ENCODE peak calls at places on chromosomes 11 and 22, in four cellular contexts. I is HCT116, U is neural progenitor cell, K is IMR-90. X is an unnamed sample.

GRCh38 chr11:17572359-17572690 is 25.3 kb downstream of the OTOG start:
- DNase-seq in U (no peak), I (no peak), K (no peak), X (no peak)

GRCh38 chr11:67267188-67268035 is 1.1 kb downstream of the GRK2 start:
- DNase-seq in I (no peak), U (no peak), K (no peak), X (peak)

GRCh38 chr11:32374261-32374711 is 61.1 kb downstream of the WT1 start:
- DNase-seq in K (peak), I (peak), U (peak), X (no peak)

GRCh38 chr11:15801616-15802015 is 554.7 kb downstream of the SOX6 start:
- DNase-seq in U (no peak), K (no peak), I (no peak), X (no peak)

GRCh38 chr22:46025973-46026906 is 49.3 kb upstream of the WNT7B start:
- DNase-seq in I (no peak), K (no peak), U (no peak), X (no peak)

GRCh38 chr22:33873186-33873585 is 47.1 kb downstream of the LARGE1 start:
- DNase-seq in I (no peak), K (no peak), U (no peak), X (no peak)

GRCh38 chr11:92751594-92751993 is 217.9 kb upstream of the MTNR1B start:
- DNase-seq in I (no peak), U (no peak), K (no peak), X (no peak)

GRCh38 chr11:105719073-105719846 is 109.4 kb downstream of the GRIA4 start:
- DNase-seq in K (peak), U (no peak), I (peak), X (peak)

GRCh38 chr11:45104006-45104789 is 42.2 kb upstream of the PRDM11 start:
- DNase-seq in I (no peak), U (no peak), K (no peak), X (no peak)

GRCh38 chr11:34052608-34053160 is 1.2 kb downstream of the CAPRIN1 start:
- DNase-seq in K (no peak), I (no peak), U (peak), X (no peak)

GRCh38 chr11:85132839-85133238 is 494.3 kb downstream of the DLG2 start:
- DNase-seq in K (peak), U (peak), I (no peak), X (no peak)

GRCh38 chr11:13046626-13047570 is 37.8 kb downstream of the RASSF10 start:
- DNase-seq in U (no peak), I (no peak), K (no peak), X (no peak)

GRCh38 chr11:125258626-125259025 is 94.1 kb downstream of the PKNOX2 start:
- DNase-seq in U (no peak), K (no peak), I (no peak), X (peak)

GRCh38 chr22:35752172-35752832 is 34.6 kb downstream of the APOL5 start:
- DNase-seq in K (no peak), I (no peak), U (peak), X (no peak)

GRCh38 chr22:24500251-24500820 is 5.2 kb downstream of the UPB1 start:
- DNase-seq in U (peak), I (no peak), K (no peak), X (no peak)

GRCh38 chr11:134228625-134229024 is 4.2 kb downstream of the VPS26B start:
- DNase-seq in U (no peak), I (no peak), K (no peak), X (no peak)

GRCh38 chr11:2527621-2528291 is 82.9 kb downstream of the KCNQ1 start:
- DNase-seq in I (no peak), U (no peak), K (no peak), X (no peak)

GRCh38 chr22:24146791-24147353 is 34.4 kb upstream of the SUSD2 start:
- DNase-seq in K (peak), U (peak), I (no peak), X (peak)

GRCh38 chr11:107744736-107745135 is 32.9 kb upstream of the SLN start:
- DNase-seq in I (no peak), K (no peak), U (no peak), X (no peak)

GRCh38 chr11:69014936-69015549 is 2.0 kb upstream of the MRGPRF start:
- DNase-seq in K (no peak), U (no peak), I (no peak), X (no peak)

GRCh38 chr11:118095967-118096367 is 9.2 kb upstream of the SMIM35 start:
- DNase-seq in K (no peak), U (no peak), I (no peak), X (no peak)

GRCh38 chr11:118090545-118091162 is 3.9 kb upstream of the SMIM35 start:
- DNase-seq in K (no peak), U (no peak), I (no peak), X (no peak)

GRCh38 chr11:118091690-118092089 is 4.9 kb upstream of the SMIM35 start:
- DNase-seq in K (no peak), U (no peak), I (no peak), X (no peak)

GRCh38 chr11:118095493-118095892 is 8.7 kb upstream of the SMIM35 start:
- DNase-seq in K (no peak), I (no peak), U (no peak), X (no peak)

GRCh38 chr11:118092907-118093571 is 6.3 kb upstream of the SMIM35 start:
- DNase-seq in K (no peak), U (no peak), I (no peak), X (peak)
- H3K4me2 ChIP-seq in K (no peak), U (no peak), I (no peak), X (no peak)

GRCh38 chr11:123694551-123694950 is 40.1 kb upstream of the SCN3B start:
- DNase-seq in U (no peak), K (no peak), I (no peak), X (no peak)
- H3K4me2 ChIP-seq in U (no peak), K (no peak), I (no peak), X (no peak)

GRCh38 chr11:35162795-35163194 is 23.8 kb downstream of the CD44 start:
- DNase-seq in K (peak), U (no peak), I (no peak), X (no peak)

GRCh38 chr11:35160902-35161585 is 22.1 kb downstream of the CD44 start:
- DNase-seq in K (no peak), I (no peak), U (no peak), X (no peak)

GRCh38 chr11:35163707-35164496 is 24.9 kb downstream of the CD44 start:
- DNase-seq in U (no peak), K (peak), I (no peak), X (no peak)

GRCh38 chr11:35165416-35166368 is 26.7 kb downstream of the CD44 start:
- DNase-seq in U (peak), I (no peak), K (peak), X (peak)

GRCh38 chr11:35163209-35163608 is 24.2 kb downstream of the CD44 start:
- DNase-seq in U (no peak), I (no peak), K (no peak), X (peak)
- H3K4me2 ChIP-seq in U (no peak), I (peak), K (peak), X (peak)

GRCh38 chr11:65716294-65716693 is 4.2 kb downstream of the KAT5 start:
- DNase-seq in I (no peak), K (no peak), U (no peak), X (no peak)

GRCh38 chr11:65712633-65713076 is 603 bp downstream of the KAT5 start:
- DNase-seq in I (no peak), K (no peak), U (no peak), X (no peak)

GRCh38 chr11:65714433-65714832 is 2.4 kb downstream of the KAT5 start:
- DNase-seq in K (no peak), U (no peak), I (no peak), X (no peak)

GRCh38 chr11:65711785-65712632 is at the start of gene KAT5:
- DNase-seq in I (peak), U (peak), K (peak), X (peak)

DNA sequence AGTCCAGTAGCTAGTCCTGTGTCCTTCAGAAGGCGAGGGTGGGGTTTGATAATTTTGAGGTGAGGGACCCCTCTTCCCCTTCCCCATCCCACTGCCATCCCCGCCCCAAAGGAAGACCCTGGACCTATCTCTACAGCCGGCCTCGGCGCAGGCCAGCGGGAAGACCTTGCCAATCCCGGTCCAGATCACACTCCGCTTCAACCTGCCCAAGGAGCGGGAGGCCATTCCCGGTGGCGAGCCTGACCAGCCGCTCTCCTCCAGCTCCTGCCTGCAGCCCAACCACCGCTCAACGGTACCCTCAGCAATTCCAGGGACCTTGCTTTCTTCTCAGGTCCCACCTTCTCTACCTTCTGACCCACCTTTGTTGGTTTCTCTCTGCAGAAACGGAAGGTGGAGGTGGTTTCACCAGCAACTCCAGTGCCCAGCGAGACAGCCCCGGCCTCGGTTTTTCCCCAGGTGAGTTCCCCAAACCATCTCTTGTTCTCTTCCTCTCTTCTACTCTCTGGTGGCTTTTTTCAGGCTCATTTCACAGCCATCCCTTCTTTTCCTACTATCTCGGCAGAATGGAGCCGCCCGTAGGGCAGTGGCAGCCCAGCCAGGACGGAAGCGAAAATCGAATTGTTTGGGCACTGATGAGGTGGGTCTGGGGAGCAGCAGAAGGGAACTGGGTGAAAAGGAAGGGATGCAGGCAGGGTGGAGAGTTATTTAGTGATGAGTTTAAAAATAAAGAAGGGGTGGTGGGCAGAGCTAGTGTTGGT is 1.3 kb downstream of the KAT5 start:
- DNase-seq in K (no peak), I (no peak), U (no peak), X (no peak)
- H3K4me2 ChIP-seq in K (no peak), I (peak), U (peak), X (peak)

DNA sequence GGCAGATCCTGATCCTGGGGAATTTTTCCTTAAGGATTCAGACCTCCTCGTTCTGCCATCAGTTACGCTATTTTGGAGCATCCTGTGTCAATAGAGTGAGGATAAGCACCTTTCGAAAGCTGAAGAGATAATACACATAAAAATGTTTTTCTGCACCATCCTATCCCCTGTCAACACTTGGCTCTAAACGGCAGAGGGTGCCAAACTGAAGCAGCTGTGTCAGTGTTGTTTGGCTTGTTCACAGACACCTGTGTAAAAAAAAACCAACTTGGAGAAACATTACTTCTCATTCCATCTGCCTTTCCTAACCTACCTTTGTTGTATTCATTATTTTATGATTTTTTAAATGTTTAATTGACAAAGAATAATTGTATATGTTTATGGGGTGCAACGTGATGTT is 417.0 kb upstream of the DDI1 start:
- DNase-seq in U (no peak), K (no peak), I (no peak), X (no peak)
- H3K4me2 ChIP-seq in U (no peak), K (no peak), I (no peak), X (no peak)